ENCODE peak calls at places on chromosomes 7 and 10, in six cellular contexts. H is astrocyte of the spinal cord; U is AG04450; V is non-pigmented ciliary epithelial cell; E is stimulated activated CD4-positive, alpha-beta T cell treated with anti-CD3 and anti-CD28 coated beads, Interleukin-1b, Interleukin-23, amount 100 ng/mL, for 24 hours; L is T-helper 17 cell. S is an unnamed sample.

GRCh38 chr7:5248201-5248885 is 34.4 kb upstream of the SLC29A4 start:
- DNase-seq in H (peak), U (no peak), V (no peak), E (no peak), L (no peak), S (no peak)

GRCh38 chr10:55160904-55161303 is 359.9 kb upstream of the PCDH15 start:
- DNase-seq in H (no peak), U (no peak), V (no peak), E (no peak), L (no peak), S (no peak)

GRCh38 chr10:74976565-74976964 is 134.9 kb upstream of the SAMD8 start:
- DNase-seq in H (no peak), U (no peak), V (no peak), E (no peak), L (no peak), S (no peak)

GRCh38 chr7:50827281-50827680 is 44.6 kb upstream of the GRB10 start:
- DNase-seq in H (no peak), U (no peak), V (no peak), E (no peak), L (no peak), S (no peak)

GRCh38 chr7:158782638-158783490 is 46.4 kb downstream of the ESYT2 start:
- DNase-seq in H (peak), U (no peak), V (no peak), E (no peak), L (no peak), S (peak)

GRCh38 chr7:47663239-47663638 is 81.3 kb upstream of the TNS3 start:
- DNase-seq in H (no peak), U (no peak), V (no peak), E (no peak), L (no peak), S (no peak)

GRCh38 chr7:140726304-140726703 is 29.8 kb downstream of the NDUFB2 start:
- DNase-seq in H (peak), U (no peak), V (no peak), E (no peak), L (no peak), S (no peak)

GRCh38 chr7:152989889-152990380 is 230.4 kb downstream of the ACTR3B start:
- DNase-seq in H (no peak), U (no peak), V (no peak), E (no peak), L (no peak), S (no peak)

GRCh38 chr10:66259836-66260235 is 666.0 kb upstream of the LRRTM3 start:
- DNase-seq in H (no peak), U (no peak), V (no peak), E (no peak), L (no peak), S (no peak)

GRCh38 chr10:16853201-16853600 is 36.0 kb upstream of the RSU1 start:
- DNase-seq in H (peak), U (no peak), V (no peak), E (no peak), L (no peak), S (no peak)

GRCh38 chr7:121330053-121330833 is 1.4 kb downstream of the WNT16 start:
- DNase-seq in H (peak), U (no peak), V (no peak), E (no peak), L (no peak), S (peak)

GRCh38 chr7:74619235-74619860 is 38.2 kb upstream of the GTF2I start:
- DNase-seq in H (no peak), U (no peak), V (no peak), E (no peak), L (no peak), S (no peak)

GRCh38 chr10:95196053-95196452 is 2.0 kb downstream of the ACSM6 start:
- DNase-seq in H (no peak), U (no peak), V (no peak), E (no peak), L (no peak), S (no peak)

GRCh38 chr7:137898839-137899681 is 52.3 kb upstream of the DGKI start:
- DNase-seq in H (peak), U (peak), V (peak), E (peak), L (peak), S (peak)

GRCh38 chr7:24283900-24284698 is at the start of gene NPY:
- DNase-seq in H (no peak), U (no peak), V (no peak), E (no peak), L (no peak), S (no peak)

GRCh38 chr10:129548534-129549130 is 81.6 kb downstream of the MGMT start:
- DNase-seq in H (no peak), U (no peak), V (no peak), E (no peak), L (no peak), S (no peak)

GRCh38 chr7:100127866-100128601 is 1.3 kb downstream of the MBLAC1 start:
- DNase-seq in H (no peak), U (no peak), V (no peak), E (no peak), L (no peak), S (no peak)

GRCh38 chr10:17651891-17652290 is 7.9 kb downstream of the STAM start:
- DNase-seq in H (no peak), U (no peak), V (no peak), E (no peak), L (no peak), S (no peak)

GRCh38 chr10:53952698-53953097 is 848.3 kb downstream of the PCDH15 start:
- DNase-seq in H (no peak), U (no peak), V (no peak), E (no peak), L (no peak), S (no peak)

GRCh38 chr7:98826811-98827231 is 43.0 kb downstream of the TMEM130 start:
- DNase-seq in H (no peak), U (no peak), V (no peak), E (no peak), L (no peak), S (no peak)

GRCh38 chr10:28269842-28270456 is 32.9 kb downstream of the MPP7 start:
- DNase-seq in H (no peak), U (no peak), V (no peak), E (no peak), L (no peak), S (no peak)

GRCh38 chr7:121084748-121085336 is 96.3 kb downstream of the CPED1 start:
- DNase-seq in H (peak), U (peak), V (peak), E (no peak), L (no peak), S (no peak)

GRCh38 chr10:122657734-122658133 is 41.9 kb downstream of the C10orf120 start:
- DNase-seq in H (no peak), U (no peak), V (no peak), E (no peak), L (no peak), S (no peak)

GRCh38 chr7:11985376-11985775 is 153.4 kb upstream of the THSD7A start:
- DNase-seq in H (no peak), U (no peak), V (no peak), E (no peak), L (no peak), S (no peak)

GRCh38 chr10:104630731-104631130 is 10.4 kb upstream of the SORCS3 start:
- DNase-seq in H (no peak), U (no peak), V (no peak), E (no peak), L (no peak), S (no peak)

GRCh38 chr7:5523052-5523711 is 99.5 kb upstream of the TNRC18 start:
- DNase-seq in H (peak), U (no peak), V (no peak), E (no peak), L (no peak), S (no peak)

GRCh38 chr7:157517782-157518513 is 181.1 kb downstream of the DNAJB6 start:
- DNase-seq in H (no peak), U (no peak), V (no peak), E (no peak), L (no peak), S (no peak)

GRCh38 chr10:84140036-84140379 is 699 bp downstream of the GHITM start:
- DNase-seq in H (peak), U (no peak), V (no peak), E (no peak), L (no peak), S (no peak)

GRCh38 chr10:72077275-72077990 is 10.9 kb downstream of the SPOCK2 start:
- DNase-seq in H (no peak), U (no peak), V (no peak), E (no peak), L (no peak), S (no peak)